ENCODE peak calls at places on chromosomes 4 and X, in six cellular contexts. One of them, this sample, is unnamed.

GRCh38 chrX:116841290-116841689 is 378.5 kb upstream of the CT83 start:
- DNase-seq in GM12865: no peak
- DNase-seq in tibial artery: no peak
- DNase-seq in HCT116: no peak
- DNase-seq in epithelial cell of esophagus: no peak
- DNase-seq in AG04450: no peak
- DNase-seq in this sample: no peak

GRCh38 chr4:185113340-185113739 is 29.7 kb upstream of the SLC25A4 start:
- DNase-seq in GM12865: no peak
- DNase-seq in epithelial cell of esophagus: no peak
- DNase-seq in HCT116: no peak
- DNase-seq in AG04450: no peak
- DNase-seq in tibial artery: no peak
- DNase-seq in this sample: no peak

GRCh38 chrX:7889680-7890079 is 37.5 kb downstream of the PNPLA4 start:
- DNase-seq in GM12865: no peak
- DNase-seq in tibial artery: no peak
- DNase-seq in epithelial cell of esophagus: peak
- DNase-seq in HCT116: no peak
- DNase-seq in AG04450: no peak
- DNase-seq in this sample: no peak

GRCh38 chr4:108432418-108432817 is 188.0 kb upstream of the RPL34 start:
- DNase-seq in epithelial cell of esophagus: no peak
- DNase-seq in AG04450: no peak
- DNase-seq in tibial artery: no peak
- DNase-seq in HCT116: no peak
- DNase-seq in GM12865: no peak
- DNase-seq in this sample: no peak

GRCh38 chr4:68572653-68573052 is 3.5 kb downstream of the UGT2B17 start:
- DNase-seq in GM12865: peak
- DNase-seq in AG04450: no peak
- DNase-seq in tibial artery: no peak
- DNase-seq in HCT116: no peak
- DNase-seq in epithelial cell of esophagus: no peak
- DNase-seq in this sample: no peak

GRCh38 chr4:101956068-101956805 is 165.7 kb downstream of the BANK1 start:
- DNase-seq in epithelial cell of esophagus: no peak
- DNase-seq in AG04450: no peak
- DNase-seq in HCT116: no peak
- DNase-seq in tibial artery: no peak
- DNase-seq in GM12865: no peak
- DNase-seq in this sample: no peak

GRCh38 chrX:16869393-16870094 is 618 bp downstream of the RBBP7 start:
- DNase-seq in tibial artery: peak
- DNase-seq in HCT116: no peak
- DNase-seq in epithelial cell of esophagus: peak
- DNase-seq in GM12865: peak
- DNase-seq in AG04450: no peak
- DNase-seq in this sample: peak

GRCh38 chr4:73867783-73868182 is 1.4 kb upstream of the CXCL1 start:
- DNase-seq in AG04450: no peak
- DNase-seq in GM12865: peak
- DNase-seq in tibial artery: no peak
- DNase-seq in HCT116: peak
- DNase-seq in epithelial cell of esophagus: peak
- DNase-seq in this sample: no peak

GRCh38 chrX:31508338-31508737 is 436.5 kb upstream of the FTHL17 start:
- DNase-seq in GM12865: no peak
- DNase-seq in HCT116: no peak
- DNase-seq in tibial artery: no peak
- DNase-seq in AG04450: peak
- DNase-seq in epithelial cell of esophagus: peak
- DNase-seq in this sample: no peak

GRCh38 chr4:74097631-74098550 is 1.1 kb downstream of the CXCL2 start:
- DNase-seq in AG04450: no peak
- DNase-seq in epithelial cell of esophagus: no peak
- DNase-seq in tibial artery: no peak
- DNase-seq in HCT116: no peak
- DNase-seq in GM12865: no peak
- DNase-seq in this sample: no peak

GRCh38 chrX:21926116-21926515 is 14.4 kb upstream of the SMS start:
- DNase-seq in AG04450: no peak
- DNase-seq in HCT116: no peak
- DNase-seq in epithelial cell of esophagus: no peak
- DNase-seq in GM12865: no peak
- DNase-seq in tibial artery: no peak
- DNase-seq in this sample: no peak

GRCh38 chr4:137263206-137263605 is 269.1 kb downstream of the PCDH18 start:
- DNase-seq in GM12865: no peak
- DNase-seq in epithelial cell of esophagus: no peak
- DNase-seq in tibial artery: no peak
- DNase-seq in HCT116: no peak
- DNase-seq in AG04450: no peak
- DNase-seq in this sample: no peak

GRCh38 chr4:88659061-88659889 is 38.4 kb downstream of the NAP1L5 start:
- DNase-seq in tibial artery: peak
- DNase-seq in GM12865: peak
- DNase-seq in epithelial cell of esophagus: peak
- DNase-seq in HCT116: peak
- DNase-seq in AG04450: peak
- DNase-seq in this sample: no peak

GRCh38 chr4:123587983-123588494 is 191.4 kb downstream of the SPRY1 start:
- DNase-seq in tibial artery: peak
- DNase-seq in AG04450: peak
- DNase-seq in GM12865: no peak
- DNase-seq in HCT116: peak
- DNase-seq in epithelial cell of esophagus: peak
- DNase-seq in this sample: no peak

GRCh38 chrX:66000628-66001275 is 39.1 kb downstream of the VSIG4 start:
- DNase-seq in HCT116: no peak
- DNase-seq in GM12865: no peak
- DNase-seq in AG04450: no peak
- DNase-seq in epithelial cell of esophagus: no peak
- DNase-seq in tibial artery: no peak
- DNase-seq in this sample: no peak

GRCh38 chr4:164379694-164380093 is 374.2 kb upstream of the SMIM31 start:
- DNase-seq in tibial artery: no peak
- DNase-seq in epithelial cell of esophagus: peak
- DNase-seq in AG04450: no peak
- DNase-seq in HCT116: no peak
- DNase-seq in GM12865: no peak
- DNase-seq in this sample: no peak

GRCh38 chrX:24682739-24683432 is 10.8 kb upstream of the POLA1 start:
- DNase-seq in GM12865: no peak
- DNase-seq in tibial artery: no peak
- DNase-seq in HCT116: no peak
- DNase-seq in epithelial cell of esophagus: no peak
- DNase-seq in AG04450: no peak
- DNase-seq in this sample: no peak

GRCh38 chr4:169263791-169264392 is 6.9 kb downstream of the SH3RF1 start:
- DNase-seq in AG04450: no peak
- DNase-seq in epithelial cell of esophagus: no peak
- DNase-seq in HCT116: no peak
- DNase-seq in GM12865: no peak
- DNase-seq in tibial artery: no peak
- DNase-seq in this sample: no peak
- TF ChIP-seq CTCF in AG04450: no peak
- TF ChIP-seq CTCF in epithelial cell of esophagus: no peak
- TF ChIP-seq CTCF in HCT116: no peak
- TF ChIP-seq CTCF in GM12865: no peak
- TF ChIP-seq CTCF in tibial artery: no peak
- TF ChIP-seq CTCF in this sample: no peak

GRCh38 chrX:43333543-43333942 is 322.6 kb upstream of the MAOA start:
- DNase-seq in AG04450: no peak
- DNase-seq in tibial artery: no peak
- DNase-seq in HCT116: no peak
- DNase-seq in GM12865: peak
- DNase-seq in epithelial cell of esophagus: peak
- DNase-seq in this sample: no peak
- TF ChIP-seq CTCF in AG04450: no peak
- TF ChIP-seq CTCF in tibial artery: no peak
- TF ChIP-seq CTCF in HCT116: no peak
- TF ChIP-seq CTCF in GM12865: no peak
- TF ChIP-seq CTCF in epithelial cell of esophagus: peak
- TF ChIP-seq CTCF in this sample: peak

GRCh38 chr4:118059397-118059796 is 25.1 kb downstream of the NDST3 start:
- DNase-seq in epithelial cell of esophagus: no peak
- DNase-seq in GM12865: no peak
- DNase-seq in HCT116: no peak
- DNase-seq in tibial artery: no peak
- DNase-seq in AG04450: no peak
- DNase-seq in this sample: no peak
- TF ChIP-seq CTCF in epithelial cell of esophagus: no peak
- TF ChIP-seq CTCF in GM12865: no peak
- TF ChIP-seq CTCF in HCT116: no peak
- TF ChIP-seq CTCF in tibial artery: no peak
- TF ChIP-seq CTCF in AG04450: no peak
- TF ChIP-seq CTCF in this sample: no peak

DNA sequence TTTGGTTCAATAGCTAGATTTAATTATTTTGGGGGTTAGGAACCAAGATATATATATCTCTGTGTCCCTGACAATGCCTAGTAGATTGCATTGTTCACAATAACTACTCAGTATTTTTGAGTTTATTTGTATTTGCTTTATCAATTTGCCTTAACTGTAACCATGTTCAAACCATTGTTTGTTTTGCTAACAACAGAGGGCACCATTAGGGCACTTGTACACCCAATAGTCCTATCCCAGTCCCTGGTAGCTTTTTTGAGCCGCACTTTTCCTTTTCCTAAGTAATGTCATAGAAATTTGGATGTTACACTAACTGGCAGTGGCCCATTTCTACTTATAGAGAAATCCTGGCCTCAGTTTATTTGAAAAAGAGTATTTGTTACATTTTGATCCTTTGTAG is 582 bp upstream of the KLHL5 start:
- DNase-seq in tibial artery: no peak
- DNase-seq in GM12865: no peak
- DNase-seq in epithelial cell of esophagus: no peak
- DNase-seq in AG04450: no peak
- DNase-seq in HCT116: no peak
- DNase-seq in this sample: no peak
- TF ChIP-seq CTCF in tibial artery: no peak
- TF ChIP-seq CTCF in GM12865: no peak
- TF ChIP-seq CTCF in epithelial cell of esophagus: no peak
- TF ChIP-seq CTCF in AG04450: no peak
- TF ChIP-seq CTCF in HCT116: no peak
- TF ChIP-seq CTCF in this sample: no peak

This sample was measured in mesothelial cell of epicardium.